ENCODE peak calls at places on chromosomes 12 and 14, in six cellular contexts. B is OCI-LY7; P is cardiac muscle cell; Y is neuronal stem cell; X is tibial nerve; G is CD8-positive, alpha-beta T cell. Q is an unnamed sample. For H3K36me3 and H3K4me1, the result is how much of the 10 kb centered on the place peaks cover.

GRCh38 chr14:96574171-96574632 is 72.0 kb downstream of the PAPOLA start:
- DNase-seq in X (no peak), P (no peak), Y (no peak), B (no peak), G (no peak), Q (no peak)

GRCh38 chr14:81062816-81063215 is 107.4 kb downstream of the TSHR start:
- DNase-seq in G (peak), Y (no peak), B (peak), P (peak), X (no peak), Q (peak)

GRCh38 chr12:120101617-120102016 is 14.9 kb downstream of the RAB35 start:
- DNase-seq in P (no peak), G (no peak), Y (no peak), B (no peak), X (no peak), Q (no peak)

GRCh38 chr14:102525213-102526143 is 15.9 kb upstream of the ANKRD9 start:
- DNase-seq in B (peak), Y (no peak), X (no peak), G (peak), P (no peak), Q (peak)

GRCh38 chr12:105301696-105302095 is 28.8 kb upstream of the C12orf75 start:
- DNase-seq in P (no peak), B (no peak), G (no peak), Y (no peak), X (no peak), Q (no peak)

GRCh38 chr12:68844318-68844745 is 36.4 kb downstream of the MDM2 start:
- DNase-seq in P (no peak), G (no peak), X (no peak), B (no peak), Y (no peak), Q (no peak)

GRCh38 chr14:76194327-76194726 is 42.6 kb downstream of the GPATCH2L start:
- DNase-seq in P (no peak), G (no peak), B (peak), X (no peak), Y (no peak), Q (no peak)

GRCh38 chr14:89681086-89682018 is 264.3 kb upstream of the FOXN3 start:
- DNase-seq in B (peak), Y (no peak), P (no peak), G (peak), X (no peak), Q (peak)

GRCh38 chr12:26369588-26369987 is 174.2 kb downstream of the SSPN start:
- DNase-seq in P (no peak), B (no peak), X (no peak), G (no peak), Y (peak), Q (no peak)

GRCh38 chr12:114166360-114166759 is 200.2 kb upstream of the RBM19 start:
- DNase-seq in P (peak), Y (peak), B (peak), X (no peak), G (no peak), Q (no peak)

GRCh38 chr12:754871-755562 is 2.6 kb downstream of the WNK1 start:
- DNase-seq in X (no peak), P (peak), Y (no peak), G (no peak), B (peak), Q (peak)

GRCh38 chr14:30840086-30840779 is 34.1 kb upstream of the COCH start:
- DNase-seq in P (no peak), B (no peak), X (no peak), Y (no peak), G (no peak), Q (no peak)

GRCh38 chr12:78719721-78720120 is 144.9 kb upstream of the SYT1 start:
- DNase-seq in G (no peak), X (no peak), P (no peak), B (no peak), Y (no peak), Q (no peak)

GRCh38 chr12:22116376-22116775 is 70.4 kb downstream of the CMAS start:
- DNase-seq in P (peak), G (no peak), Y (no peak), X (no peak), B (no peak), Q (no peak)

GRCh38 chr14:102499401-102500189 is 10.0 kb downstream of the ANKRD9 start:
- DNase-seq in G (no peak), B (no peak), P (no peak), X (no peak), Y (no peak), Q (no peak)

GRCh38 chr14:75141967-75142366 is 15.1 kb upstream of the NEK9 start:
- DNase-seq in X (no peak), Y (no peak), P (peak), G (peak), B (peak), Q (peak)

GRCh38 chr12:106759526-106760183 is 14.8 kb upstream of the RIC8B start:
- DNase-seq in P (no peak), Y (no peak), G (no peak), B (no peak), X (peak), Q (no peak)

GRCh38 chr12:46214668-46215429 is 54.0 kb downstream of the SLC38A1 start:
- DNase-seq in G (peak), B (peak), X (no peak), P (no peak), Y (no peak), Q (peak)

GRCh38 chr12:76563061-76563460 is 3.5 kb upstream of the OSBPL8 start:
- DNase-seq in P (no peak), G (no peak), Y (no peak), B (no peak), X (no peak), Q (no peak)

GRCh38 chr14:102590667-102591099 is 1.8 kb upstream of the RCOR1 start:
- DNase-seq in P (peak), G (no peak), B (peak), X (no peak), Y (no peak), Q (no peak)

GRCh38 chr12:14948672-14949071 is 10.3 kb upstream of the ERP27 start:
- DNase-seq in G (peak), Y (no peak), P (peak), X (no peak), B (peak), Q (peak)

GRCh38 chr12:152440-152839 is 61.5 kb downstream of the SLC6A12 start:
- DNase-seq in P (no peak), G (no peak), B (no peak), Y (no peak), X (no peak), Q (no peak)

GRCh38 chr14:22469541-22470303 is 119.3 kb downstream of the DAD1 start:
- DNase-seq in B (no peak), X (no peak), G (no peak), Y (no peak), P (no peak), Q (no peak)

GRCh38 chr12:120381752-120382419 is 12.9 kb upstream of the MSI1 start:
- DNase-seq in G (no peak), Y (no peak), B (no peak), X (no peak), P (peak), Q (no peak)

GRCh38 chr12:12562585-12563245 is at the start of gene DUSP16:
- DNase-seq in Y (peak), P (peak), G (peak), B (peak), X (peak), Q (peak)

GRCh38 chr12:12559699-12560296 is 2.9 kb downstream of the DUSP16 start:
- DNase-seq in P (no peak), G (no peak), B (no peak), Y (no peak), X (no peak), Q (no peak)

GRCh38 chr12:12562016-12562483 is 613 bp downstream of the DUSP16 start:
- DNase-seq in G (peak), X (no peak), Y (peak), P (peak), B (peak), Q (no peak)

GRCh38 chr12:12561305-12562015 is 1.2 kb downstream of the DUSP16 start:
- DNase-seq in P (peak), B (peak), G (peak), X (peak), Y (peak), Q (peak)

DNA sequence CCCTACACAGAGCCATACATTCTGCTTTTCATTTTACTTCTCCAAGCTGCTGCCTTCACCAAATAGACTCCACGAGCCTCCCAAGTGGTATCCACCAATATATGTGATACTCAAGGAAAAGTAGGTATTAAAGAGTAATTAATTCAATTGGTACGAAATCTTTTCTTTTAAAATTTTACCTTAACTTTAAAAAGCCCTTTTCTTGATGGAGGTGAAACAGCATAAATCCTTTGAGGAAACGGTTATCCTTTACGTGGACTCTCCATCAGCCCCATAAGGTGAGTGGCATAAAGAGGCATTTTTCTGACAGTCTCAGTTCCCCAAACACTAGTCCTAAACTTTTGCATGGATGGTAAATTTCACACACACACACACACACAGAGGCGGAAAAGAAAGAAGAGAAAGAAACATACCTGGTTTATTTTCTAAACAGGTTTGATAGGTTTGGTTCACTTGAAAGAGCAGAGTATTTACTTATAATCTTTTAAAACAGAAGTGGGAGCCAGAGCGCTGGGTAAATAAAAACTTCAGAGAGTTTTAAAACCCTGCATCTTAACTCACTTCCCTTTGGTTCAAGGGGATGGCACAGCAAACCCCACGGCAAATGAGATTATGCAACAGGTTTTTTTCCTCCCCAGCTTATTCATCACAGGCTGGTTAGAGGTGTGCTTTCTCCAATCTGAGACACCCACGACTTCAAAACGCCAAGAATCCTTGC is 1.9 kb downstream of the DUSP16 start:
- DNase-seq in G (peak), P (peak), B (peak), X (no peak), Y (peak), Q (peak)
- H3K27ac ChIP-seq in G (peak), P (peak), B (peak), X (peak), Y (no peak), Q (peak)

GRCh38 chr14:91159906-91160305 is 46.0 kb downstream of the DGLUCY start:
- DNase-seq in G (no peak), X (no peak), Y (no peak), B (no peak), P (no peak), Q (no peak)
- H3K36me3 ChIP-seq in G (under half), X (under half), Y (under half), B (half or more), P (under half), Q (half or more)

GRCh38 chr12:108623577-108623976 is 10.1 kb downstream of the SELPLG start:
- DNase-seq in G (no peak), X (no peak), B (no peak), Y (no peak), P (no peak), Q (no peak)

GRCh38 chr12:108629156-108629555 is 4.5 kb downstream of the SELPLG start:
- DNase-seq in Y (no peak), B (no peak), G (no peak), X (no peak), P (no peak), Q (no peak)

GRCh38 chr12:108629824-108630476 is 3.7 kb downstream of the SELPLG start:
- DNase-seq in Y (no peak), B (no peak), P (no peak), G (peak), X (no peak), Q (peak)

GRCh38 chr12:108630481-108631207 is 3.0 kb downstream of the SELPLG start:
- DNase-seq in P (no peak), X (no peak), Y (no peak), B (peak), G (peak), Q (no peak)

GRCh38 chr12:108627134-108627920 is 6.4 kb downstream of the SELPLG start:
- DNase-seq in B (no peak), G (no peak), Y (no peak), P (no peak), X (no peak), Q (no peak)
- H3K4me1 ChIP-seq in B (half or more), G (half or more), Y (under half), P (under half), X (under half), Q (half or more)

GRCh38 chr12:99389751-99390150 is 257.8 kb upstream of the GARIN6 start:
- DNase-seq in P (no peak), G (no peak), B (no peak), Y (no peak), X (no peak), Q (no peak)

GRCh38 chr12:99392091-99392850 is 255.3 kb upstream of the GARIN6 start:
- DNase-seq in X (no peak), Y (no peak), B (peak), P (peak), G (no peak), Q (no peak)

GRCh38 chr12:99387661-99388060 is 259.9 kb upstream of the GARIN6 start:
- DNase-seq in B (no peak), Y (no peak), G (no peak), P (no peak), X (no peak), Q (no peak)

GRCh38 chr12:99393763-99394162 is 253.8 kb upstream of the GARIN6 start:
- DNase-seq in G (no peak), B (peak), Y (no peak), X (no peak), P (no peak), Q (no peak)

GRCh38 chr12:99390707-99391106 is 256.8 kb upstream of the GARIN6 start:
- DNase-seq in Y (peak), P (peak), G (peak), B (no peak), X (no peak), Q (no peak)
- H3K27ac ChIP-seq in Y (no peak), P (no peak), G (no peak), B (peak), X (no peak), Q (no peak)

GRCh38 chr14:55053018-55053417 is 1.6 kb downstream of the MAPK1IP1L start:
- DNase-seq in X (no peak), Y (no peak), B (no peak), G (no peak), P (no peak), Q (no peak)
- H3K36me3 ChIP-seq in X (under half), Y (under half), B (half or more), G (under half), P (under half), Q (under half)

DNA sequence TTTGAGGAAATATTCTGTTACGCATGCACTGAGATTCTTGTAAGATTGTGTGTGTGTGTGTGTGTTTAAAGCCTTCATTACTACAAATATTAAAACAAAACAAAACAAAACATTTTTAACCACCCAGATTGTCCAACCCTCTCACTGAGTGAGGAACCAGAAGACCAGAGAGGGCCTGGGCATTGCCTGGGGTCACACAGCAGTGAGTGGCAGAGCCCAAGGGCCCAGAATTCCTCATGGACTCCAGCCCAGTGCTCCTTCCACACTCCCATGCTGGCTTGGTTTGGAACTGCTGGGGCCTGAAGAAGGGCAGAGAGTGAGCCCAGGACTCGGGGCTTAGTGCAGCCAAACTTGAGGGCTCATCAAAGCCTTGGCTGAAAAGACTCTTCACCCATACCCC is 1.6 kb upstream of the OTUB2 start:
- DNase-seq in X (no peak), G (no peak), Y (no peak), B (no peak), P (no peak), Q (no peak)
- H3K4me1 ChIP-seq in X (under half), G (under half), Y (under half), B (under half), P (under half), Q (under half)

GRCh38 chr14:68770553-68771286 is 22.1 kb downstream of the ZFP36L1 start:
- DNase-seq in P (no peak), G (no peak), X (no peak), Y (no peak), B (no peak), Q (peak)
- H3K27ac ChIP-seq in P (no peak), G (no peak), X (peak), Y (no peak), B (no peak), Q (peak)

DNA sequence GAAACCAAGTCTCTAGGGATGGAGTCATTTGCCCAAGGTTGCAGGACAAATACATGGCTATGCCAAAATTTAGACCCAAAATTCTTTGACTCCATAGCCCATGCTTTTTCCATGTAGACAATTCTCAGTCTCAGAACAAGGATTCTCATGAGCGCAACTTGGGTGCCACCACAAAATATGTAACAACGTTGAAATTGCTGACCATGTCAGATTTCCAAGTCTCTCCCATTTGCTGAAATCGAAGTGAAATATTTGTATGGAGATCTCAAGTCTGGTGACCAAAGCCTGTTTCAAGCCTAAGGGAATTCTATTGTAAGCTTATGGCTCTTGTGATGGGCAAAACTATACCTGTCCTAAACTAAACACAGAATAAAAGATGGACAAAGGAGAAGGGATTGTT is 333.5 kb downstream of the AEBP2 start:
- DNase-seq in Y (no peak), G (no peak), X (no peak), P (no peak), B (no peak), Q (no peak)
- H3K36me3 ChIP-seq in Y (under half), G (under half), X (under half), P (under half), B (under half), Q (under half)

DNA sequence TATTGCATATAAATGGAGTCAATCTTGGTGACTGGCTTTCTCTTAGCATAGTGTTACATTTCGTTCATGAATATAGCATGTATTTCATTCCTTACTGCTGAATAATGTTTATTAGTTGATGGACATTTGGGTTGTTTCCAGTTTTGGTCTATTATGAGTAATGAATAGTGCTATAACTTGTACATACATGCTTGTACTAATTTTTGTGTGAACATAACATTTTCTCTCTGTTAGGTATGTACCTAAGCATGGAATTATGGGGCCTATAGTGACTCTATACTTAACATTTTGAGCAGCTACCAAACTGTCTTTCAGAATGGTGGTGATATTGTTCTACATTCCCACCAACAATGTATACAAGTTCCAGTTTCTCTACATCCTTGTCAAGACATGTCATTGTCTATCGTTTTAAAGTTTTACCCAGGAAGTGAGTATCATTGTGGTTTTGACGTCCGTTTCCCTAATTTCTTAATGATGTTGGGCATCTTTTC is 23.1 kb downstream of the ATP2A2 start:
- DNase-seq in B (no peak), X (no peak), Y (no peak), P (no peak), G (no peak), Q (no peak)
- H3K4me1 ChIP-seq in B (under half), X (under half), Y (under half), P (under half), G (under half), Q (under half)